ENCODE peak calls at places on chromosomes 1 and 21, in eight cellular contexts. One of them, this sample, is unnamed.

GRCh38 chr1:1006305-1007159 is 6.6 kb upstream of the HES4 start:
- DNase-seq in mucosa of descending colon: peak; percentile 84
- DNase-seq in GM03348: no peak
- DNase-seq in cardiac muscle cell: no peak
- DNase-seq in Caki2: peak; percentile 66
- DNase-seq in activated CD8-positive, alpha-beta memory T cell treated with anti-CD3 and anti-CD28 coated beads, Interleukin-2, amount 50 U/mL, for 48 hours: no peak
- DNase-seq in NCI-H1694 treated with DMSO at 0.1 percent for 48 hours: no peak
- DNase-seq in NCI-H1436: no peak
- DNase-seq in this sample: no peak

GRCh38 chr1:229253170-229253974 is 17.5 kb upstream of the RAB4A start:
- DNase-seq in mucosa of descending colon: no peak
- DNase-seq in GM03348: no peak
- DNase-seq in cardiac muscle cell: no peak
- DNase-seq in Caki2: peak; percentile 79
- DNase-seq in activated CD8-positive, alpha-beta memory T cell treated with anti-CD3 and anti-CD28 coated beads, Interleukin-2, amount 50 U/mL, for 48 hours: peak; percentile 47
- DNase-seq in NCI-H1694 treated with DMSO at 0.1 percent for 48 hours: no peak
- DNase-seq in NCI-H1436: no peak
- DNase-seq in this sample: no peak

GRCh38 chr1:58924016-58924565 is 140.2 kb upstream of the JUN start:
- DNase-seq in mucosa of descending colon: no peak
- DNase-seq in GM03348: no peak
- DNase-seq in cardiac muscle cell: no peak
- DNase-seq in Caki2: no peak
- DNase-seq in activated CD8-positive, alpha-beta memory T cell treated with anti-CD3 and anti-CD28 coated beads, Interleukin-2, amount 50 U/mL, for 48 hours: no peak
- DNase-seq in NCI-H1694 treated with DMSO at 0.1 percent for 48 hours: no peak
- DNase-seq in NCI-H1436: no peak
- DNase-seq in this sample: no peak

GRCh38 chr1:162389971-162390370 is 8.4 kb downstream of the C1orf226 start:
- DNase-seq in mucosa of descending colon: no peak
- DNase-seq in GM03348: no peak
- DNase-seq in cardiac muscle cell: no peak
- DNase-seq in Caki2: no peak
- DNase-seq in activated CD8-positive, alpha-beta memory T cell treated with anti-CD3 and anti-CD28 coated beads, Interleukin-2, amount 50 U/mL, for 48 hours: no peak
- DNase-seq in NCI-H1694 treated with DMSO at 0.1 percent for 48 hours: no peak
- DNase-seq in NCI-H1436: no peak
- DNase-seq in this sample: no peak

GRCh38 chr1:41516168-41516961 is 31.9 kb upstream of the EDN2 start:
- DNase-seq in mucosa of descending colon: peak; percentile 97
- DNase-seq in GM03348: peak; percentile 98
- DNase-seq in cardiac muscle cell: peak; percentile 92
- DNase-seq in Caki2: peak; percentile 81
- DNase-seq in activated CD8-positive, alpha-beta memory T cell treated with anti-CD3 and anti-CD28 coated beads, Interleukin-2, amount 50 U/mL, for 48 hours: peak; percentile 88
- DNase-seq in NCI-H1694 treated with DMSO at 0.1 percent for 48 hours: peak; percentile 60
- DNase-seq in NCI-H1436: peak; percentile 66
- DNase-seq in this sample: peak; percentile 73

GRCh38 chr1:50707824-50708223 is 252.2 kb downstream of the FAF1 start:
- DNase-seq in mucosa of descending colon: no peak
- DNase-seq in GM03348: no peak
- DNase-seq in cardiac muscle cell: no peak
- DNase-seq in Caki2: no peak
- DNase-seq in activated CD8-positive, alpha-beta memory T cell treated with anti-CD3 and anti-CD28 coated beads, Interleukin-2, amount 50 U/mL, for 48 hours: no peak
- DNase-seq in NCI-H1694 treated with DMSO at 0.1 percent for 48 hours: no peak
- DNase-seq in NCI-H1436: no peak
- DNase-seq in this sample: no peak

GRCh38 chr1:53276902-53277281 is 38.6 kb upstream of the MAGOH start:
- DNase-seq in mucosa of descending colon: no peak
- DNase-seq in GM03348: no peak
- DNase-seq in cardiac muscle cell: no peak
- DNase-seq in Caki2: no peak
- DNase-seq in activated CD8-positive, alpha-beta memory T cell treated with anti-CD3 and anti-CD28 coated beads, Interleukin-2, amount 50 U/mL, for 48 hours: no peak
- DNase-seq in NCI-H1694 treated with DMSO at 0.1 percent for 48 hours: no peak
- DNase-seq in NCI-H1436: no peak
- DNase-seq in this sample: no peak

GRCh38 chr21:45618846-45619485 is 24.6 kb upstream of the PCBP3 start:
- DNase-seq in mucosa of descending colon: no peak
- DNase-seq in GM03348: no peak
- DNase-seq in cardiac muscle cell: no peak
- DNase-seq in Caki2: no peak
- DNase-seq in activated CD8-positive, alpha-beta memory T cell treated with anti-CD3 and anti-CD28 coated beads, Interleukin-2, amount 50 U/mL, for 48 hours: no peak
- DNase-seq in NCI-H1694 treated with DMSO at 0.1 percent for 48 hours: no peak
- DNase-seq in NCI-H1436: no peak
- DNase-seq in this sample: no peak

GRCh38 chr1:229158317-229159294 is 112.3 kb upstream of the RAB4A start:
- DNase-seq in mucosa of descending colon: no peak
- DNase-seq in GM03348: no peak
- DNase-seq in cardiac muscle cell: no peak
- DNase-seq in Caki2: no peak
- DNase-seq in activated CD8-positive, alpha-beta memory T cell treated with anti-CD3 and anti-CD28 coated beads, Interleukin-2, amount 50 U/mL, for 48 hours: no peak
- DNase-seq in NCI-H1694 treated with DMSO at 0.1 percent for 48 hours: no peak
- DNase-seq in NCI-H1436: no peak
- DNase-seq in this sample: no peak

GRCh38 chr1:221637641-221638041 is 104.2 kb downstream of the DUSP10 start:
- DNase-seq in mucosa of descending colon: no peak
- DNase-seq in GM03348: peak; percentile 78
- DNase-seq in cardiac muscle cell: peak; percentile 5
- DNase-seq in Caki2: no peak
- DNase-seq in activated CD8-positive, alpha-beta memory T cell treated with anti-CD3 and anti-CD28 coated beads, Interleukin-2, amount 50 U/mL, for 48 hours: no peak
- DNase-seq in NCI-H1694 treated with DMSO at 0.1 percent for 48 hours: no peak
- DNase-seq in NCI-H1436: no peak
- DNase-seq in this sample: no peak

GRCh38 chr1:68329096-68329835 is 96.9 kb upstream of the WLS start:
- DNase-seq in mucosa of descending colon: no peak
- DNase-seq in GM03348: no peak
- DNase-seq in cardiac muscle cell: no peak
- DNase-seq in Caki2: no peak
- DNase-seq in activated CD8-positive, alpha-beta memory T cell treated with anti-CD3 and anti-CD28 coated beads, Interleukin-2, amount 50 U/mL, for 48 hours: no peak
- DNase-seq in NCI-H1694 treated with DMSO at 0.1 percent for 48 hours: no peak
- DNase-seq in NCI-H1436: no peak
- DNase-seq in this sample: no peak

GRCh38 chr1:244381887-244382565 is 69.7 kb downstream of the ADSS2 start:
- DNase-seq in mucosa of descending colon: no peak
- DNase-seq in GM03348: peak; percentile 68
- DNase-seq in cardiac muscle cell: no peak
- DNase-seq in Caki2: no peak
- DNase-seq in activated CD8-positive, alpha-beta memory T cell treated with anti-CD3 and anti-CD28 coated beads, Interleukin-2, amount 50 U/mL, for 48 hours: no peak
- DNase-seq in NCI-H1694 treated with DMSO at 0.1 percent for 48 hours: no peak
- DNase-seq in NCI-H1436: no peak
- DNase-seq in this sample: no peak

GRCh38 chr1:74502432-74502831 is 10.0 kb downstream of the LRRC53 start:
- DNase-seq in mucosa of descending colon: no peak
- DNase-seq in GM03348: peak; percentile 39
- DNase-seq in cardiac muscle cell: peak; percentile 83
- DNase-seq in Caki2: peak; percentile 4
- DNase-seq in activated CD8-positive, alpha-beta memory T cell treated with anti-CD3 and anti-CD28 coated beads, Interleukin-2, amount 50 U/mL, for 48 hours: no peak
- DNase-seq in NCI-H1694 treated with DMSO at 0.1 percent for 48 hours: no peak
- DNase-seq in NCI-H1436: no peak
- DNase-seq in this sample: no peak

GRCh38 chr1:167168424-167168823 is 52.3 kb upstream of the POU2F1 start:
- DNase-seq in mucosa of descending colon: no peak
- DNase-seq in GM03348: no peak
- DNase-seq in cardiac muscle cell: no peak
- DNase-seq in Caki2: no peak
- DNase-seq in activated CD8-positive, alpha-beta memory T cell treated with anti-CD3 and anti-CD28 coated beads, Interleukin-2, amount 50 U/mL, for 48 hours: no peak
- DNase-seq in NCI-H1694 treated with DMSO at 0.1 percent for 48 hours: no peak
- DNase-seq in NCI-H1436: no peak
- DNase-seq in this sample: peak; percentile 83

GRCh38 chr1:77039739-77040138 is 172.5 kb downstream of the ST6GALNAC5 start:
- DNase-seq in mucosa of descending colon: no peak
- DNase-seq in GM03348: peak; percentile 90
- DNase-seq in cardiac muscle cell: no peak
- DNase-seq in Caki2: peak; percentile 62
- DNase-seq in activated CD8-positive, alpha-beta memory T cell treated with anti-CD3 and anti-CD28 coated beads, Interleukin-2, amount 50 U/mL, for 48 hours: no peak
- DNase-seq in NCI-H1694 treated with DMSO at 0.1 percent for 48 hours: no peak
- DNase-seq in NCI-H1436: no peak
- DNase-seq in this sample: no peak

GRCh38 chr1:9684806-9685205 is 33.3 kb downstream of the PIK3CD start:
- DNase-seq in mucosa of descending colon: no peak
- DNase-seq in GM03348: no peak
- DNase-seq in cardiac muscle cell: no peak
- DNase-seq in Caki2: no peak
- DNase-seq in activated CD8-positive, alpha-beta memory T cell treated with anti-CD3 and anti-CD28 coated beads, Interleukin-2, amount 50 U/mL, for 48 hours: no peak
- DNase-seq in NCI-H1694 treated with DMSO at 0.1 percent for 48 hours: no peak
- DNase-seq in NCI-H1436: no peak
- DNase-seq in this sample: no peak

GRCh38 chr1:53766194-53766748 is 27.3 kb upstream of the GLIS1 start:
- DNase-seq in mucosa of descending colon: no peak
- DNase-seq in GM03348: no peak
- DNase-seq in cardiac muscle cell: no peak
- DNase-seq in Caki2: no peak
- DNase-seq in activated CD8-positive, alpha-beta memory T cell treated with anti-CD3 and anti-CD28 coated beads, Interleukin-2, amount 50 U/mL, for 48 hours: no peak
- DNase-seq in NCI-H1694 treated with DMSO at 0.1 percent for 48 hours: no peak
- DNase-seq in NCI-H1436: no peak
- DNase-seq in this sample: no peak

GRCh38 chr1:180085331-180085730 is 69.3 kb upstream of the QSOX1 start:
- DNase-seq in mucosa of descending colon: no peak
- DNase-seq in GM03348: no peak
- DNase-seq in cardiac muscle cell: no peak
- DNase-seq in Caki2: no peak
- DNase-seq in activated CD8-positive, alpha-beta memory T cell treated with anti-CD3 and anti-CD28 coated beads, Interleukin-2, amount 50 U/mL, for 48 hours: no peak
- DNase-seq in NCI-H1694 treated with DMSO at 0.1 percent for 48 hours: no peak
- DNase-seq in NCI-H1436: no peak
- DNase-seq in this sample: no peak

GRCh38 chr1:246875041-246876026 is 56.4 kb downstream of the AHCTF1 start:
- DNase-seq in mucosa of descending colon: no peak
- DNase-seq in GM03348: peak; percentile 33
- DNase-seq in cardiac muscle cell: no peak
- DNase-seq in Caki2: peak; percentile 6
- DNase-seq in activated CD8-positive, alpha-beta memory T cell treated with anti-CD3 and anti-CD28 coated beads, Interleukin-2, amount 50 U/mL, for 48 hours: no peak
- DNase-seq in NCI-H1694 treated with DMSO at 0.1 percent for 48 hours: no peak
- DNase-seq in NCI-H1436: no peak
- DNase-seq in this sample: no peak

GRCh38 chr1:101290119-101290921 is 53.5 kb downstream of the S1PR1 start:
- DNase-seq in mucosa of descending colon: no peak
- DNase-seq in GM03348: no peak
- DNase-seq in cardiac muscle cell: no peak
- DNase-seq in Caki2: no peak
- DNase-seq in activated CD8-positive, alpha-beta memory T cell treated with anti-CD3 and anti-CD28 coated beads, Interleukin-2, amount 50 U/mL, for 48 hours: peak; percentile 48
- DNase-seq in NCI-H1694 treated with DMSO at 0.1 percent for 48 hours: no peak
- DNase-seq in NCI-H1436: no peak
- DNase-seq in this sample: peak; percentile 91

GRCh38 chr1:186326009-186326408 is 49.0 kb downstream of the TPR start:
- DNase-seq in mucosa of descending colon: no peak
- DNase-seq in GM03348: no peak
- DNase-seq in cardiac muscle cell: no peak
- DNase-seq in Caki2: no peak
- DNase-seq in activated CD8-positive, alpha-beta memory T cell treated with anti-CD3 and anti-CD28 coated beads, Interleukin-2, amount 50 U/mL, for 48 hours: no peak
- DNase-seq in NCI-H1694 treated with DMSO at 0.1 percent for 48 hours: no peak
- DNase-seq in NCI-H1436: no peak
- DNase-seq in this sample: no peak

GRCh38 chr1:162003825-162004205 is 19.9 kb downstream of the OLFML2B start:
- DNase-seq in mucosa of descending colon: no peak
- DNase-seq in GM03348: peak; percentile 80
- DNase-seq in cardiac muscle cell: no peak
- DNase-seq in Caki2: peak; percentile 16
- DNase-seq in activated CD8-positive, alpha-beta memory T cell treated with anti-CD3 and anti-CD28 coated beads, Interleukin-2, amount 50 U/mL, for 48 hours: no peak
- DNase-seq in NCI-H1694 treated with DMSO at 0.1 percent for 48 hours: no peak
- DNase-seq in NCI-H1436: no peak
- DNase-seq in this sample: no peak

GRCh38 chr1:235329139-235329808 is 904 bp downstream of the GGPS1 start:
- DNase-seq in mucosa of descending colon: peak; percentile 60
- DNase-seq in GM03348: peak; percentile 22
- DNase-seq in cardiac muscle cell: peak; percentile 55
- DNase-seq in Caki2: no peak
- DNase-seq in activated CD8-positive, alpha-beta memory T cell treated with anti-CD3 and anti-CD28 coated beads, Interleukin-2, amount 50 U/mL, for 48 hours: peak; percentile 71
- DNase-seq in NCI-H1694 treated with DMSO at 0.1 percent for 48 hours: no peak
- DNase-seq in NCI-H1436: no peak
- DNase-seq in this sample: no peak

GRCh38 chr1:98221926-98222325 is 301.1 kb upstream of the DPYD start:
- DNase-seq in mucosa of descending colon: no peak
- DNase-seq in GM03348: no peak
- DNase-seq in cardiac muscle cell: no peak
- DNase-seq in Caki2: peak; percentile 21
- DNase-seq in activated CD8-positive, alpha-beta memory T cell treated with anti-CD3 and anti-CD28 coated beads, Interleukin-2, amount 50 U/mL, for 48 hours: no peak
- DNase-seq in NCI-H1694 treated with DMSO at 0.1 percent for 48 hours: no peak
- DNase-seq in NCI-H1436: peak; percentile 2
- DNase-seq in this sample: no peak

GRCh38 chr1:212247179-212247721 is 38.0 kb upstream of the PPP2R5A start:
- DNase-seq in mucosa of descending colon: no peak
- DNase-seq in GM03348: no peak
- DNase-seq in cardiac muscle cell: peak; percentile 45
- DNase-seq in Caki2: peak; percentile 41
- DNase-seq in activated CD8-positive, alpha-beta memory T cell treated with anti-CD3 and anti-CD28 coated beads, Interleukin-2, amount 50 U/mL, for 48 hours: no peak
- DNase-seq in NCI-H1694 treated with DMSO at 0.1 percent for 48 hours: no peak
- DNase-seq in NCI-H1436: no peak
- DNase-seq in this sample: no peak

GRCh38 chr1:2044510-2045319 is 5.5 kb upstream of the PRKCZ start:
- DNase-seq in mucosa of descending colon: peak; percentile 88
- DNase-seq in GM03348: peak; percentile 96
- DNase-seq in cardiac muscle cell: peak; percentile 74
- DNase-seq in Caki2: peak; percentile 60
- DNase-seq in activated CD8-positive, alpha-beta memory T cell treated with anti-CD3 and anti-CD28 coated beads, Interleukin-2, amount 50 U/mL, for 48 hours: peak; percentile 97
- DNase-seq in NCI-H1694 treated with DMSO at 0.1 percent for 48 hours: no peak
- DNase-seq in NCI-H1436: peak; percentile 42
- DNase-seq in this sample: peak; percentile 61

GRCh38 chr21:37551406-37552355 is 185.1 kb downstream of the DYRK1A start:
- DNase-seq in mucosa of descending colon: no peak
- DNase-seq in GM03348: no peak
- DNase-seq in cardiac muscle cell: no peak
- DNase-seq in Caki2: no peak
- DNase-seq in activated CD8-positive, alpha-beta memory T cell treated with anti-CD3 and anti-CD28 coated beads, Interleukin-2, amount 50 U/mL, for 48 hours: no peak
- DNase-seq in NCI-H1694 treated with DMSO at 0.1 percent for 48 hours: no peak
- DNase-seq in NCI-H1436: peak; percentile 8
- DNase-seq in this sample: peak; percentile 48

This sample was measured in cerebellar cortex.